ENCODE peak calls at places on chromosomes 2 and 18, in ten cellular contexts. A, Z, B, J, U, V, Y, C, H and X are unnamed samples.

GRCh38 chr2:175476950-175477349 is 295.4 kb upstream of the ATP5MC3 start:
- DNase-seq in J (no peak), H (no peak), U (no peak), V (no peak), Z (no peak), B (no peak), Y (no peak), A (no peak), C (no peak), X (peak; percentile 59)

GRCh38 chr2:110173523-110173922 is 31.3 kb downstream of the NPHP1 start:
- DNase-seq in V (no peak), A (no peak), C (peak; percentile 33), Z (no peak), B (no peak), Y (no peak), H (peak; percentile 70), J (no peak), U (no peak), X (no peak)

GRCh38 chr18:76715012-76715608 is 107.2 kb upstream of the ZNF236 start:
- DNase-seq in U (no peak), Z (no peak), V (no peak), A (no peak), Y (no peak), B (no peak), C (no peak), H (no peak), J (no peak), X (peak; percentile 69)

GRCh38 chr18:76374330-76375281 is 120.4 kb downstream of the ZNF516 start:
- DNase-seq in J (peak; percentile 13), Y (no peak), U (no peak), H (no peak), B (no peak), A (no peak), Z (no peak), V (peak; percentile 32), C (no peak), X (no peak)

GRCh38 chr2:20994130-20994529 is 49.7 kb downstream of the APOB start:
- DNase-seq in J (no peak), B (no peak), Y (no peak), H (no peak), C (no peak), A (no peak), Z (no peak), V (no peak), U (no peak), X (no peak)

GRCh38 chr2:54572262-54572635 is 116.1 kb downstream of the SPTBN1 start:
- DNase-seq in B (no peak), H (peak; percentile 94), A (no peak), Y (no peak), J (peak; percentile 66), C (peak; percentile 93), U (no peak), V (peak; percentile 44), Z (no peak), X (no peak)

GRCh38 chr2:191665286-191665685 is 12.7 kb upstream of the NABP1 start:
- DNase-seq in A (no peak), B (no peak), Z (no peak), Y (no peak), V (no peak), J (no peak), U (no peak), C (peak; percentile 73), H (peak; percentile 82), X (no peak)

GRCh38 chr18:57043241-57043640 is 103.6 kb upstream of the BOD1L2 start:
- DNase-seq in U (no peak), B (no peak), J (no peak), Z (no peak), C (no peak), V (no peak), A (no peak), Y (no peak), H (no peak), X (no peak)

GRCh38 chr2:128281852-128282245 is 36.8 kb downstream of the HS6ST1 start:
- DNase-seq in B (peak; percentile 29), H (no peak), J (no peak), Y (no peak), U (peak; percentile 30), Z (no peak), C (no peak), A (no peak), V (no peak), X (no peak)

GRCh38 chr2:52874706-52875105 is 892.9 kb upstream of the CHAC2 start:
- DNase-seq in J (no peak), B (no peak), V (no peak), Y (no peak), C (peak; percentile 1), H (no peak), A (no peak), Z (no peak), U (no peak), X (no peak)

DNA sequence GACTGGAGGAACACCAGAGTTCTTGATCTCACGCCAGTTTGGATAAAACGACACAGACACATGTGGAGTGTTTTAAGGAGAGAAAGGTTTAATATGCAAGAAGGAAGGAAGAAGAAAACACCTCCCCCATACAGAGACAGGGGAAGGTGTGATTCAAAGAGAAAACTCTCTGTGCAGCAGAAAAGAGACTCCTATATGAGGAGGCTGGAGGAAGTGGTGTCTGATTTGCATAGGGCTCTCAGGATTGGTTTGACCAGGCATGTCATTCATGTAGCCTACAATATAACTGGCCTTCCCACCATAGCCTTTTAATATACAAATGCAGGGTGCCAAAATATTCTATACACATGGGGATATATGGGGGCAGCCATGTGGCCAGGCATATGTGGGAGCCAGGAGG is 1386.5 kb downstream of the RPIA start:
- DNase-seq in J (no peak), A (no peak), H (no peak), Z (no peak), U (no peak), Y (no peak), C (no peak), B (no peak), V (no peak), X (no peak)
- H3K9me3 ChIP-seq in J (no peaks in the 10 kb centered on the region), A (peaks cover 4% of the 10 kb centered on the region), H (peaks cover 4% of the 10 kb centered on the region), Z (no peaks in the 10 kb centered on the region), U (no peaks in the 10 kb centered on the region), Y (no peaks in the 10 kb centered on the region), C (no peaks in the 10 kb centered on the region), B (no peaks in the 10 kb centered on the region), V (no peaks in the 10 kb centered on the region), X (no peaks in the 10 kb centered on the region)

DNA sequence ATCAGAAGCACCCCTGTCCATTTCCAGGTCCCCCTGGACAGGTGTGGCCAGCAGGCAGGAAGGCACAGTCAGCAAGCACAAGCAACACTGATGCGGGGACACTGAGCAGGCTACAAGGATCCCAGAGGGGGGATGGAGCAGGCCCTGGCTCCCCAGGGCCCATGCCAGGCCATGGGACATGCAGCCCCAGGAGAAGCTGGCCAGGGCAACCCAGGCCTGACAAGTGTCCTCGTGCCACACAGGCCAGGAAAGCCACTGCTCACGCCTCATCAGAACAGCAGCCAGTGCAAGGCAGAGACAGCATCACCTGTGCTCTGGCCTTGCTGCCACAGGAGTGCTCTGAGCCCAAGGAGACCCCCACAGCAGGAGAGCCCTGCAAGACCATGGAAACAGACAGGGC is 14.1 kb upstream of the GPC1 start:
- DNase-seq in A (no peak), V (no peak), B (peak; percentile 11), H (no peak), J (no peak), U (peak; percentile 25), Y (no peak), C (no peak), Z (no peak), X (no peak)
- H3K9me3 ChIP-seq in A (peaks cover 46% of the 10 kb centered on the region), V (peaks cover 5% of the 10 kb centered on the region), B (no peaks in the 10 kb centered on the region), H (peaks cover 15% of the 10 kb centered on the region), J (no peaks in the 10 kb centered on the region), U (no peaks in the 10 kb centered on the region), Y (peaks cover 26% of the 10 kb centered on the region), C (no peaks in the 10 kb centered on the region), Z (no peaks in the 10 kb centered on the region), X (peaks cover 4% of the 10 kb centered on the region)

DNA sequence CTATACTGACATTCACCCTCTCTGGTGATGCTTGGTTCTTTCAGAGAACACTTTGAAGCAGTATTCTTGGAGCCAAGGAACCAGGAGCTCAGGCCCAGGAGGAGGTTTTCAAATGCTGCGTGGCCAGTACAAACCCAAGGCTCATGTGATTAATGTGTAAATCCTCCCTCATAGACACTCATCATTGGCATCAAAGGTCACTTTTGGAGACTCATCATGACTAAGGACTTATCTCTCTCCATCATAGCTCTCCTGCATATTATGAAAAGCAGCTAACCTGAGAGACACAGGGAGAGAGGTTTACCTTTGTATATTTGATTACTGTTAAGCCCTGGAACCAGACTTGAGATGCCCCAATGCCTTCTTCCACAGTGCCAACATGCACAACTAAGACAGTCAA is 115.3 kb upstream of the SRD5A2 start:
- DNase-seq in H (no peak), V (no peak), A (no peak), U (no peak), Z (no peak), Y (no peak), J (no peak), B (no peak), C (no peak), X (no peak)
- H3K9me3 ChIP-seq in H (peaks cover 16% of the 10 kb centered on the region), V (peaks cover 30% of the 10 kb centered on the region), A (peaks cover 24% of the 10 kb centered on the region), U (peaks cover 16% of the 10 kb centered on the region), Z (peaks cover 36% of the 10 kb centered on the region), Y (peaks cover 19% of the 10 kb centered on the region), J (peaks cover 23% of the 10 kb centered on the region), B (peaks cover 12% of the 10 kb centered on the region), C (peaks cover 3% of the 10 kb centered on the region), X (peaks cover 34% of the 10 kb centered on the region)

GRCh38 chr2:147275943-147276342 is 568.9 kb upstream of the ACVR2A start:
- DNase-seq in Z (no peak), U (no peak), B (no peak), V (no peak), Y (peak; percentile 21), J (no peak), A (no peak), H (no peak), C (peak; percentile 7), X (no peak)

GRCh38 chr2:147273628-147274027 is 571.2 kb upstream of the ACVR2A start:
- DNase-seq in Y (no peak), U (no peak), C (no peak), J (no peak), B (no peak), Z (no peak), V (no peak), A (no peak), H (no peak), X (no peak)

GRCh38 chr2:147273106-147273505 is 571.7 kb upstream of the ACVR2A start:
- DNase-seq in C (no peak), A (no peak), U (no peak), Y (no peak), B (no peak), J (no peak), V (no peak), Z (no peak), H (no peak), X (no peak)
- H3K9me3 ChIP-seq in C (no peaks in the 10 kb centered on the region), A (no peaks in the 10 kb centered on the region), U (no peaks in the 10 kb centered on the region), Y (peaks cover 3% of the 10 kb centered on the region), B (no peaks in the 10 kb centered on the region), J (no peaks in the 10 kb centered on the region), V (no peaks in the 10 kb centered on the region), Z (peaks cover 4% of the 10 kb centered on the region), H (peaks cover 5% of the 10 kb centered on the region), X (peaks cover 9% of the 10 kb centered on the region)